ENCODE peak calls at places on chromosomes 4 and X, in four cellular contexts. I, R, Z and H are unnamed samples.

GRCh38 chrX:70049925-70050324 is at the start of gene AWAT2:
- DNase-seq in I (no peak), R (no peak), Z (no peak), H (no peak)

GRCh38 chr4:6336166-6336565 is 66.5 kb downstream of the WFS1 start:
- DNase-seq in I (no peak), R (no peak), Z (no peak), H (no peak)

GRCh38 chr4:33924239-33924638 is 2320.1 kb downstream of the ARAP2 start:
- DNase-seq in I (peak), R (peak), Z (peak), H (peak)

GRCh38 chr4:70902577-70903281 is 560 bp downstream of the MOB1B start:
- DNase-seq in I (peak), R (peak), Z (peak), H (peak)

GRCh38 chrX:18548996-18549395 is 122.9 kb downstream of the RS1 start:
- DNase-seq in I (no peak), R (no peak), Z (no peak), H (no peak)

GRCh38 chrX:71147496-71148277 is 3.0 kb downstream of the NLGN3 start:
- DNase-seq in I (no peak), R (no peak), Z (no peak), H (no peak)

GRCh38 chrX:1205681-1206611 is 6.5 kb downstream of the CRLF2 start:
- DNase-seq in I (peak), R (peak), Z (peak), H (peak)

GRCh38 chr4:78219825-78220224 is 162.7 kb downstream of the FRAS1 start:
- DNase-seq in I (no peak), R (no peak), Z (no peak), H (no peak)

GRCh38 chrX:53476371-53476770 is 42.2 kb upstream of the HSD17B10 start:
- DNase-seq in I (peak), R (no peak), Z (no peak), H (no peak)

GRCh38 chr4:106421441-106422296 is 53.1 kb upstream of the GIMD1 start:
- DNase-seq in I (peak), R (peak), Z (no peak), H (no peak)

GRCh38 chrX:150773634-150774033 is 80.4 kb downstream of the MTMR1 start:
- DNase-seq in I (no peak), R (no peak), Z (no peak), H (no peak)

GRCh38 chr4:169416997-169417396 is 146.2 kb upstream of the SH3RF1 start:
- DNase-seq in I (no peak), R (no peak), Z (no peak), H (peak)

GRCh38 chr4:174037049-174037448 is 246.4 kb downstream of the FBXO8 start:
- DNase-seq in I (no peak), R (no peak), Z (no peak), H (no peak)

GRCh38 chrX:261858-262390 is 19.3 kb upstream of the PLCXD1 start:
- DNase-seq in I (no peak), R (no peak), Z (no peak), H (peak)

GRCh38 chr4:4415107-4415805 is 28.4 kb downstream of the NSG1 start:
- DNase-seq in I (no peak), R (no peak), Z (no peak), H (no peak)

GRCh38 chr4:8688908-8689445 is 96.4 kb downstream of the CPZ start:
- DNase-seq in I (no peak), R (no peak), Z (no peak), H (no peak)

GRCh38 chr4:8303485-8304281 is 34.1 kb downstream of the HTRA3 start:
- DNase-seq in I (peak), R (peak), Z (no peak), H (peak)

GRCh38 chr4:31059753-31060522 is 339.8 kb downstream of the PCDH7 start:
- DNase-seq in I (peak), R (no peak), Z (no peak), H (peak)

GRCh38 chr4:62135565-62136156 is 935.5 kb downstream of the ADGRL3 start:
- DNase-seq in I (no peak), R (no peak), Z (no peak), H (no peak)

GRCh38 chrX:153474718-153475117 is 4.3 kb upstream of the HAUS7 start:
- DNase-seq in I (peak), R (peak), Z (no peak), H (peak)

GRCh38 chr4:97953171-97953570 is 190.1 kb downstream of the STPG2 start:
- DNase-seq in I (no peak), R (no peak), Z (no peak), H (no peak)

GRCh38 chr4:165716472-165716871 is 156.6 kb upstream of the TLL1 start:
- DNase-seq in I (no peak), R (no peak), Z (no peak), H (no peak)

GRCh38 chr4:87555751-87556619 is 26.8 kb upstream of the SPARCL1 start:
- DNase-seq in I (peak), R (peak), Z (no peak), H (peak)

GRCh38 chr4:147057631-147057980 is 111.9 kb upstream of the TTC29 start:
- DNase-seq in I (peak), R (peak), Z (no peak), H (peak)

GRCh38 chr4:75302648-75303047 is 211.6 kb downstream of the RCHY1 start:
- DNase-seq in I (no peak), R (no peak), Z (no peak), H (no peak)

GRCh38 chr4:176256921-176257320 is 12.1 kb downstream of the ASB5 start:
- DNase-seq in I (peak), R (no peak), Z (peak), H (no peak)

GRCh38 chr4:176261481-176261880 is 7.5 kb downstream of the ASB5 start:
- DNase-seq in I (peak), R (peak), Z (no peak), H (peak)

GRCh38 chr4:176261018-176261417 is 8.0 kb downstream of the ASB5 start:
- DNase-seq in I (no peak), R (peak), Z (no peak), H (no peak)

GRCh38 chr4:176258135-176258534 is 10.9 kb downstream of the ASB5 start:
- DNase-seq in I (no peak), R (no peak), Z (no peak), H (no peak)

GRCh38 chr4:176259330-176260090 is 9.5 kb downstream of the ASB5 start:
- DNase-seq in I (peak), R (peak), Z (no peak), H (peak)
- H2BK120ac ChIP-seq in I (peak), R (no peak), Z (no peak), H (no peak)

DNA sequence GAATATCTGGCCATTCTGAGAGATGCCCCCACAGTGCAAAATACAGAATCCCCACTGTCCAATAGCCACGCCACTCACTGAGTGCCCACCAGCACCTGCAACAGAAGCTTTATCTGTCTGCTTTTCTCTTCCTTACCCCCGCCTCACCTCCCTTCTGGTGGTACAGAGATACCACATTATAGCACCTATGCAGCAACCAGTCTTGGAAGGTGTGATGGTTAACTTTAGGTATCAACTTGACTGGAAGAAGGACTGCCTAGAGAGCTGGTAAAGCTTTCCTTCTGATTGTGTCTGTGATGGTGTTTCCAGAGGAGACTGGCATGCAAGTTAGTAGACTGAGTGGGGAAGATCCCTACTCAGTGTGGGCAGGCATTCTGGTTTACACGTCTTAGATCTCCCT is 61.8 kb upstream of the TXK start:
- DNase-seq in I (no peak), R (no peak), Z (no peak), H (no peak)
- H3K4me2 ChIP-seq in I (no peak), R (no peak), Z (no peak), H (no peak)

DNA sequence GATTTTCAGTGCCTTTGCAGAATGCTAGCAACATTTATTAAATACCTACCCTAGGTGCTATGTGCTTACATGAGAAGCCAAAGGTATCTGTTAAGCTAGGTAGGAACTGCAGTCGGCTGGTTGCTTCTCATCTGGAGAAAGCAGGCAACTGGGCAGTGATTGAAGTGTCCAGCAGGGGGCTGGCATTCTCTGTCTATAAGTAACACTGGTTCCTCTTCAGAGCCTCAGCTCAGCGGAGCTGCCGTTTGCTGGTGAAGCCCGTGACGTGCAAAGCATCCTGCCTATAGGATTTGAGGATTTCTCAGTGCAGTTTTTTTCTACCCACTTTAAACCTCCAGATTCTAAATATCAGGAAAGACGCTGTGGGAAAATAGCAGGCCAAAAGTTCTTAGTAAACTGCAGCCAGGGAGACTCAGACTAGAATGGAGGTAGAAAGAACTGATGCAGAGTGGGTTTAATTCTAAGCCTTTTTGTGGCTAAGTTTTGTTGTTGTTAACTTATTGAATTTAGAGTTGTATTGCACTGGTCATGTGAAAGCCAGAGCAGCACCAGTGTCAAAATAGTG is at the start of gene GRPR:
- DNase-seq in I (peak), R (peak), Z (peak), H (peak)
- H3K4me3 ChIP-seq in I (no peak), R (no peak), Z (no peak), H (no peak)

DNA sequence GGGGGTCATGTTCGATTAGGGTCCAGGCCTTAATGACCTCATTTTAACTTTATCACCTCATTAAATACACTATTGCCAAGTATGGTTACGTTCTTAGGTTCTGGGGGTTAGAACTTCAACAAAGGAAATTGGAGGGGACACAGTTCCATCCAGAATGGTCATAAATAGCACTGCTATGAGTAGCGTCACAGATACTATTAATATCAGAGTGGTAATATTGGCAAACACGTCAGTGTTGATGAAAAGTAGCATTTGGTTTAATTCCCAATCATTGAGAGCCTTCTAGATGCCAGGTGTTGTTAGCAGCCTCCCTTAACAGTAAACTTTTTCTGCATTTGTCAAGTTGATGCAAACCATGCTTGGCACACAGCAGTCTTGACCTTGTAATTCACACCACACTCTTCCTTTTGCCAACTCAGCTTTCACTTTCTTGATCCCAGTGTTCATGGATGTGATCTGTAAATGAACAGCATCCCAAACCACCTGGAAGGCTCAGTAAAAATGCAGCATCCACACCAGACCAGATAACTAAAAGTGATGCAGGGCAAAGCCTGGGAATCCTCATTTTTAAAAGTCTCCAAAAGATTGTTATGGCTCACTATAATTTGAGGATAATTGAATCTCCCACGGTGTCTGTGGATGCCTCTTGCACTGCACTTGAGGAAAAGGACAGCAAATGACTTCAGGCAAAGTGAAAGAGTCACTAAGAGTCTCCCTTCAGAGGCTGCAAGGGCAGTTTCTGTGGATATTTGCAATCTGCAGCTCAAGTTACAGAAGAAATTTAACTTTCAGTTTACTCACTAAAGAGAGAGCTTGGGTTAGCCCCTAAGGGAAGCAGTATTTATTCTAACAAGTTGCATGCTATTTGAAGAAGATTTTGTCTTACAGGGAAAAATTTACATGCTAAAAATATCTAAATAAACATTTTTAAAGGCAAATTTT is 912.3 kb upstream of the TENM3 start:
- DNase-seq in I (no peak), R (no peak), Z (no peak), H (no peak)
- H2BK120ac ChIP-seq in I (no peak), R (no peak), Z (no peak), H (no peak)

GRCh38 chr4:141719585-141719984 is 83.2 kb downstream of the IL15 start:
- DNase-seq in I (no peak), R (no peak), Z (no peak), H (no peak)
- H3K4me2 ChIP-seq in I (no peak), R (no peak), Z (no peak), H (no peak)

GRCh38 chrX:10014462-10015373 is 47.6 kb downstream of the CLDN34 start:
- DNase-seq in I (peak), R (peak), Z (peak), H (peak)

GRCh38 chrX:10012776-10013175 is 45.6 kb downstream of the CLDN34 start:
- DNase-seq in I (no peak), R (no peak), Z (no peak), H (no peak)

GRCh38 chrX:10016516-10017132 is 49.5 kb downstream of the CLDN34 start:
- DNase-seq in I (no peak), R (peak), Z (no peak), H (no peak)

GRCh38 chrX:10017866-10018265 is 50.7 kb downstream of the CLDN34 start:
- DNase-seq in I (peak), R (peak), Z (no peak), H (peak)

DNA sequence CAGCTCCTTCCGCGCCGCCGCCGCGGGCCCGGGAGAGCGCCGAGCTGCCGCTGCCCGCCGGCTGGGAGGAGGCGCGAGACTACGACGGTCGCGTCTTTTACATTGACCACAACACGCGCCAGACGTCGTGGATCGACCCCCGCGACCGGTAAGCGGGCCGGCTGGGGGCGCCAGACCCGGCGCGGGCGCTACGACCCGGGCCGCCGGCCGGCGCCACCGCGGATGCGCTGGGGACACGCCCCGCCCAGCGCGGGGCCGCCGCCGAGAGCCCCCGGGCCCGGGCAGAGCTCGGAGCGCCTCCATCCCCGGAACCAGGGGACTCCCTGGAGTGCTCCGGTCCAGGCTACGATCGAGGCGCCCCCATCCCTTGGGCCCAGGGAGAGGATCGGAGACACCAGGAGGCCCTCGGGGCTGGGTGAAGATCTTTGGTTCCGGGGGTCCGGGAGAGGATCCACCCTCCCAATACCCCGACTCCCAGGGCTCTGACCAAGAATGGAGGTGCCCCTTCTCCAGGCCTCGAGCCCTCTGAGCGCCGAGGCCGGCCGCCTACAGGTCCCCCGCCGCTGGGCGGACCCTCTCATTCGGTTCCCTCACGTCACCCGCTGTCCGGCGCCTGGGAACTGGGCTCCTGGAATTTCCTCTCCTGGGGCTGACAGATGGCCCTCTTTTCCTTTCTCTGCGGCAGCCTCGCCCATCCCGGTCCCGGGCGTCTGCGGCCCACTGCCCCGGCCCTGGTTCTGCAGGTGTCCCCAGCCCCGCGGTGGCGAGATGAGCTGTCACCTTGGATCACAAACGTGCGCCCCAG is 48.8 kb downstream of the CLDN34 start:
- DNase-seq in I (peak), R (peak), Z (no peak), H (peak)
- H3K4me3 ChIP-seq in I (peak), R (peak), Z (peak), H (peak)

GRCh38 chr4:19193274-19193962 is 1058.3 kb upstream of the SLIT2 start:
- DNase-seq in I (no peak), R (peak), Z (no peak), H (no peak)

GRCh38 chr4:19187104-19187503 is 1064.6 kb upstream of the SLIT2 start:
- DNase-seq in I (peak), R (peak), Z (no peak), H (peak)

GRCh38 chr4:19187709-19188108 is 1064.0 kb upstream of the SLIT2 start:
- DNase-seq in I (no peak), R (no peak), Z (no peak), H (no peak)
- H2BK120ac ChIP-seq in I (no peak), R (no peak), Z (no peak), H (no peak)

GRCh38 chr4:40130401-40131036 is 66.3 kb upstream of the RHOH start:
- DNase-seq in I (no peak), R (no peak), Z (no peak), H (no peak)
- H3K4me2 ChIP-seq in I (no peak), R (no peak), Z (no peak), H (no peak)

GRCh38 chr4:56874166-56874565 is 33.5 kb upstream of the REST start:
- DNase-seq in I (no peak), R (no peak), Z (no peak), H (no peak)

GRCh38 chr4:56871357-56871993 is 36.2 kb upstream of the REST start:
- DNase-seq in I (no peak), R (no peak), Z (peak), H (no peak)

GRCh38 chr4:56870927-56871326 is 36.8 kb upstream of the REST start:
- DNase-seq in I (peak), R (no peak), Z (no peak), H (no peak)

GRCh38 chr4:56876264-56876663 is 31.4 kb upstream of the REST start:
- DNase-seq in I (no peak), R (no peak), Z (no peak), H (no peak)

DNA sequence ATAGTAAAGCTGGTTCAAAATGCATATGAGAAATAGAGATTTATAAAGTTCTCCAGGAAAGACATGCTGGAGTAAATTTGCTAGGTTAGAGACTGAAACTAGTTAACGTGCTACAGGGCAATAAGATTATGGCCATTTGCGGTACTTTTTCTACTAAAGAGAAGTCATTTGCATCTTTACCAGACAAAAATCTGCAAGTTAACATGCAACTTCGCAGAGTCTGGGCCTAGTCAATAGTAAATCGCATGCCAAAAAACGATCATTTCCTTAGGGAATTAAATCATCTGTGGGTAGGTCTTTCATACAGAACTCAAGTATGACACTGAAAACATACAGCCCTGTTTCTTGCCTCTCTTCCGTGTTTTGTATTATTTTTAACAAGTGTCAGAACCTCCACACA is 32.8 kb upstream of the REST start:
- DNase-seq in I (no peak), R (no peak), Z (no peak), H (no peak)
- H3K4me3 ChIP-seq in I (no peak), R (no peak), Z (no peak), H (no peak)

DNA sequence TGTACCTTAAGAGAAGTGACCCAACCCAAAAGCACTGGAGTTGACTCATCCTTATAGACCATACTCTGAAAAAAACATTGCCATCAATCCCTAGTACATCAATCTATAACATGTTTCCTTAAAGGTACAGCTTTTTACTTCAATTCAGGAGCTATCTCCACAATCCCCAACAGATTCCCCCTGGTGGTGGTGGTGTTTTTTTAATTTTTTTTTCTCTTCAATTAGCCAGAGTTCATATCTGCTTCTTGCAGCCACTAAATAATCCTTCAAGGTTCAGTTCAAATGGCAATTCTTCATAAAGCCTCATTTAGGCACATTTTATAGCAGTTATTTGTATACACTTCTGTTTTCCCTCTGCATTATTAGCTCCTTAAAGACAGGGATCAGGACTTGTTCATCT is 60.7 kb upstream of the KDR start:
- DNase-seq in I (no peak), R (no peak), Z (no peak), H (peak)
- H2BK120ac ChIP-seq in I (no peak), R (no peak), Z (no peak), H (no peak)